ENCODE peak calls at places on chromosome 19, in ten cellular contexts. One of them, this sample, is unnamed.

GRCh38 chr19:558770-559439 is 13.5 kb upstream of the BSG start:
- DNase-seq in neural crest cell: no peak
- DNase-seq in nephron progenitor cell: no peak
- DNase-seq in Ammon's horn: no peak
- DNase-seq in M059J: peak; percentile 65
- DNase-seq in activated naive CD8-positive, alpha-beta T cell treated with anti-CD3 and anti-CD28 coated beads, Interleukin-2, amount 50 U/mL, for 24 hours: no peak
- DNase-seq in GM04504: no peak
- DNase-seq in D341Med: no peak
- DNase-seq in stimulated activated CD4-positive, alpha-beta T cell treated with anti-CD3 and anti-CD28 coated beads, Interleukin-12 subunit alpha, Interleukin-12 subunit beta, amount 100 ng/mL, for 48 hours: no peak
- DNase-seq in GM12864: no peak
- DNase-seq in this sample: no peak

GRCh38 chr19:9796113-9796773 is 22.6 kb downstream of the FBXL12 start:
- DNase-seq in M059J: peak; percentile 91
- DNase-seq in Ammon's horn: peak; percentile 94
- DNase-seq in nephron progenitor cell: peak; percentile 75
- DNase-seq in neural crest cell: peak; percentile 72
- DNase-seq in activated naive CD8-positive, alpha-beta T cell treated with anti-CD3 and anti-CD28 coated beads, Interleukin-2, amount 50 U/mL, for 24 hours: peak; percentile 79
- DNase-seq in GM04504: peak; percentile 72
- DNase-seq in GM12864: peak; percentile 85
- DNase-seq in D341Med: peak; percentile 62
- DNase-seq in stimulated activated CD4-positive, alpha-beta T cell treated with anti-CD3 and anti-CD28 coated beads, Interleukin-12 subunit alpha, Interleukin-12 subunit beta, amount 100 ng/mL, for 48 hours: peak; percentile 86
- DNase-seq in this sample: peak; percentile 95

GRCh38 chr19:48634424-48635262 is 2.5 kb downstream of the DBP start:
- DNase-seq in nephron progenitor cell: peak; percentile 92
- DNase-seq in stimulated activated CD4-positive, alpha-beta T cell treated with anti-CD3 and anti-CD28 coated beads, Interleukin-12 subunit alpha, Interleukin-12 subunit beta, amount 100 ng/mL, for 48 hours: peak; percentile 89
- DNase-seq in D341Med: peak; percentile 89
- DNase-seq in M059J: peak; percentile 96
- DNase-seq in activated naive CD8-positive, alpha-beta T cell treated with anti-CD3 and anti-CD28 coated beads, Interleukin-2, amount 50 U/mL, for 24 hours: peak; percentile 94
- DNase-seq in neural crest cell: peak; percentile 83
- DNase-seq in Ammon's horn: peak; percentile 97
- DNase-seq in GM12864: peak; percentile 92
- DNase-seq in GM04504: peak; percentile 86
- DNase-seq in this sample: peak; percentile 99

GRCh38 chr19:8659905-8660304 is 29.5 kb downstream of the NFILZ start:
- DNase-seq in GM12864: no peak
- DNase-seq in activated naive CD8-positive, alpha-beta T cell treated with anti-CD3 and anti-CD28 coated beads, Interleukin-2, amount 50 U/mL, for 24 hours: no peak
- DNase-seq in stimulated activated CD4-positive, alpha-beta T cell treated with anti-CD3 and anti-CD28 coated beads, Interleukin-12 subunit alpha, Interleukin-12 subunit beta, amount 100 ng/mL, for 48 hours: no peak
- DNase-seq in D341Med: no peak
- DNase-seq in Ammon's horn: no peak
- DNase-seq in M059J: no peak
- DNase-seq in nephron progenitor cell: no peak
- DNase-seq in neural crest cell: no peak
- DNase-seq in GM04504: no peak
- DNase-seq in this sample: no peak

GRCh38 chr19:35436477-35437141 is 11.4 kb upstream of the FFAR2 start:
- DNase-seq in Ammon's horn: no peak
- DNase-seq in D341Med: no peak
- DNase-seq in neural crest cell: no peak
- DNase-seq in GM04504: no peak
- DNase-seq in nephron progenitor cell: no peak
- DNase-seq in M059J: peak; percentile 65
- DNase-seq in stimulated activated CD4-positive, alpha-beta T cell treated with anti-CD3 and anti-CD28 coated beads, Interleukin-12 subunit alpha, Interleukin-12 subunit beta, amount 100 ng/mL, for 48 hours: peak; percentile 29
- DNase-seq in activated naive CD8-positive, alpha-beta T cell treated with anti-CD3 and anti-CD28 coated beads, Interleukin-2, amount 50 U/mL, for 24 hours: peak; percentile 36
- DNase-seq in GM12864: no peak
- DNase-seq in this sample: no peak

GRCh38 chr19:37594982-37595382 is 306 bp downstream of the ZNF540 start:
- DNase-seq in stimulated activated CD4-positive, alpha-beta T cell treated with anti-CD3 and anti-CD28 coated beads, Interleukin-12 subunit alpha, Interleukin-12 subunit beta, amount 100 ng/mL, for 48 hours: no peak
- DNase-seq in M059J: no peak
- DNase-seq in nephron progenitor cell: peak; percentile 36
- DNase-seq in activated naive CD8-positive, alpha-beta T cell treated with anti-CD3 and anti-CD28 coated beads, Interleukin-2, amount 50 U/mL, for 24 hours: peak; percentile 56
- DNase-seq in GM12864: peak; percentile 12
- DNase-seq in neural crest cell: no peak
- DNase-seq in Ammon's horn: peak; percentile 77
- DNase-seq in D341Med: peak; percentile 68
- DNase-seq in GM04504: peak; percentile 19
- DNase-seq in this sample: peak; percentile 78

GRCh38 chr19:2356036-2356646 is 3.9 kb upstream of the TMPRSS9 start:
- DNase-seq in M059J: no peak
- DNase-seq in GM12864: no peak
- DNase-seq in activated naive CD8-positive, alpha-beta T cell treated with anti-CD3 and anti-CD28 coated beads, Interleukin-2, amount 50 U/mL, for 24 hours: no peak
- DNase-seq in D341Med: peak; percentile 36
- DNase-seq in nephron progenitor cell: no peak
- DNase-seq in GM04504: no peak
- DNase-seq in stimulated activated CD4-positive, alpha-beta T cell treated with anti-CD3 and anti-CD28 coated beads, Interleukin-12 subunit alpha, Interleukin-12 subunit beta, amount 100 ng/mL, for 48 hours: no peak
- DNase-seq in Ammon's horn: no peak
- DNase-seq in neural crest cell: no peak
- DNase-seq in this sample: peak; percentile 39

GRCh38 chr19:19447536-19448237 is 42.2 kb downstream of the GATAD2A start:
- DNase-seq in activated naive CD8-positive, alpha-beta T cell treated with anti-CD3 and anti-CD28 coated beads, Interleukin-2, amount 50 U/mL, for 24 hours: no peak
- DNase-seq in GM04504: no peak
- DNase-seq in Ammon's horn: no peak
- DNase-seq in nephron progenitor cell: no peak
- DNase-seq in GM12864: no peak
- DNase-seq in neural crest cell: no peak
- DNase-seq in stimulated activated CD4-positive, alpha-beta T cell treated with anti-CD3 and anti-CD28 coated beads, Interleukin-12 subunit alpha, Interleukin-12 subunit beta, amount 100 ng/mL, for 48 hours: no peak
- DNase-seq in D341Med: no peak
- DNase-seq in M059J: no peak
- DNase-seq in this sample: peak; percentile 83

GRCh38 chr19:30853036-30853435 is 480.9 kb downstream of the ZNF536 start:
- DNase-seq in nephron progenitor cell: no peak
- DNase-seq in GM12864: no peak
- DNase-seq in GM04504: no peak
- DNase-seq in M059J: no peak
- DNase-seq in Ammon's horn: no peak
- DNase-seq in activated naive CD8-positive, alpha-beta T cell treated with anti-CD3 and anti-CD28 coated beads, Interleukin-2, amount 50 U/mL, for 24 hours: no peak
- DNase-seq in stimulated activated CD4-positive, alpha-beta T cell treated with anti-CD3 and anti-CD28 coated beads, Interleukin-12 subunit alpha, Interleukin-12 subunit beta, amount 100 ng/mL, for 48 hours: no peak
- DNase-seq in D341Med: no peak
- DNase-seq in neural crest cell: no peak
- DNase-seq in this sample: no peak

GRCh38 chr19:42131149-42132029 is 857 bp downstream of the POU2F2 start:
- DNase-seq in GM04504: no peak
- DNase-seq in D341Med: no peak
- DNase-seq in nephron progenitor cell: no peak
- DNase-seq in activated naive CD8-positive, alpha-beta T cell treated with anti-CD3 and anti-CD28 coated beads, Interleukin-2, amount 50 U/mL, for 24 hours: no peak
- DNase-seq in GM12864: no peak
- DNase-seq in Ammon's horn: no peak
- DNase-seq in stimulated activated CD4-positive, alpha-beta T cell treated with anti-CD3 and anti-CD28 coated beads, Interleukin-12 subunit alpha, Interleukin-12 subunit beta, amount 100 ng/mL, for 48 hours: no peak
- DNase-seq in M059J: no peak
- DNase-seq in neural crest cell: no peak
- DNase-seq in this sample: no peak

GRCh38 chr19:44260695-44261446 is 1.2 kb downstream of the ZNF233 start:
- DNase-seq in stimulated activated CD4-positive, alpha-beta T cell treated with anti-CD3 and anti-CD28 coated beads, Interleukin-12 subunit alpha, Interleukin-12 subunit beta, amount 100 ng/mL, for 48 hours: no peak
- DNase-seq in activated naive CD8-positive, alpha-beta T cell treated with anti-CD3 and anti-CD28 coated beads, Interleukin-2, amount 50 U/mL, for 24 hours: no peak
- DNase-seq in M059J: peak; percentile 20
- DNase-seq in GM12864: no peak
- DNase-seq in D341Med: no peak
- DNase-seq in neural crest cell: no peak
- DNase-seq in Ammon's horn: no peak
- DNase-seq in GM04504: no peak
- DNase-seq in nephron progenitor cell: no peak
- DNase-seq in this sample: no peak

GRCh38 chr19:33029746-33030303 is 34.9 kb downstream of the RHPN2 start:
- DNase-seq in Ammon's horn: no peak
- DNase-seq in activated naive CD8-positive, alpha-beta T cell treated with anti-CD3 and anti-CD28 coated beads, Interleukin-2, amount 50 U/mL, for 24 hours: no peak
- DNase-seq in GM04504: no peak
- DNase-seq in nephron progenitor cell: no peak
- DNase-seq in M059J: peak; percentile 18
- DNase-seq in neural crest cell: no peak
- DNase-seq in stimulated activated CD4-positive, alpha-beta T cell treated with anti-CD3 and anti-CD28 coated beads, Interleukin-12 subunit alpha, Interleukin-12 subunit beta, amount 100 ng/mL, for 48 hours: no peak
- DNase-seq in D341Med: no peak
- DNase-seq in GM12864: no peak
- DNase-seq in this sample: no peak

GRCh38 chr19:33798701-33799111 is 2.0 kb downstream of the KCTD15 start:
- DNase-seq in activated naive CD8-positive, alpha-beta T cell treated with anti-CD3 and anti-CD28 coated beads, Interleukin-2, amount 50 U/mL, for 24 hours: no peak
- DNase-seq in M059J: no peak
- DNase-seq in Ammon's horn: no peak
- DNase-seq in GM04504: no peak
- DNase-seq in GM12864: no peak
- DNase-seq in stimulated activated CD4-positive, alpha-beta T cell treated with anti-CD3 and anti-CD28 coated beads, Interleukin-12 subunit alpha, Interleukin-12 subunit beta, amount 100 ng/mL, for 48 hours: no peak
- DNase-seq in neural crest cell: no peak
- DNase-seq in D341Med: peak; percentile 54
- DNase-seq in nephron progenitor cell: no peak
- DNase-seq in this sample: peak; percentile 37

GRCh38 chr19:51799998-51800848 is 5.3 kb downstream of the FPR3 start:
- DNase-seq in GM12864: no peak
- DNase-seq in M059J: peak; percentile 65
- DNase-seq in activated naive CD8-positive, alpha-beta T cell treated with anti-CD3 and anti-CD28 coated beads, Interleukin-2, amount 50 U/mL, for 24 hours: no peak
- DNase-seq in neural crest cell: no peak
- DNase-seq in stimulated activated CD4-positive, alpha-beta T cell treated with anti-CD3 and anti-CD28 coated beads, Interleukin-12 subunit alpha, Interleukin-12 subunit beta, amount 100 ng/mL, for 48 hours: no peak
- DNase-seq in nephron progenitor cell: no peak
- DNase-seq in Ammon's horn: no peak
- DNase-seq in GM04504: no peak
- DNase-seq in D341Med: no peak
- DNase-seq in this sample: no peak

GRCh38 chr19:48248081-48248833 is 7.5 kb downstream of the CARD8 start:
- DNase-seq in stimulated activated CD4-positive, alpha-beta T cell treated with anti-CD3 and anti-CD28 coated beads, Interleukin-12 subunit alpha, Interleukin-12 subunit beta, amount 100 ng/mL, for 48 hours: no peak
- DNase-seq in GM04504: no peak
- DNase-seq in neural crest cell: no peak
- DNase-seq in M059J: no peak
- DNase-seq in GM12864: no peak
- DNase-seq in D341Med: no peak
- DNase-seq in nephron progenitor cell: no peak
- DNase-seq in activated naive CD8-positive, alpha-beta T cell treated with anti-CD3 and anti-CD28 coated beads, Interleukin-2, amount 50 U/mL, for 24 hours: no peak
- DNase-seq in Ammon's horn: no peak
- DNase-seq in this sample: no peak

GRCh38 chr19:53463263-53463662 is 4.3 kb upstream of the ZNF813 start:
- DNase-seq in GM12864: no peak
- DNase-seq in activated naive CD8-positive, alpha-beta T cell treated with anti-CD3 and anti-CD28 coated beads, Interleukin-2, amount 50 U/mL, for 24 hours: peak; percentile 10
- DNase-seq in neural crest cell: no peak
- DNase-seq in Ammon's horn: peak; percentile 88
- DNase-seq in stimulated activated CD4-positive, alpha-beta T cell treated with anti-CD3 and anti-CD28 coated beads, Interleukin-12 subunit alpha, Interleukin-12 subunit beta, amount 100 ng/mL, for 48 hours: no peak
- DNase-seq in nephron progenitor cell: peak; percentile 19
- DNase-seq in GM04504: peak; percentile 3
- DNase-seq in D341Med: peak; percentile 21
- DNase-seq in M059J: no peak
- DNase-seq in this sample: peak; percentile 51